ENCODE peak calls at places on chromosome 5, in four cellular contexts. I is fibroblast of the aortic adventitia, H is mucosa of descending colon, D is hypothalamus. R is an unnamed sample.

GRCh38 chr5:166083183-166083959 is 2208.1 kb upstream of the WWC1 start:
- DNase-seq in I (no peak), H (no peak), D (no peak), R (no peak)

GRCh38 chr5:31774779-31775178 is 135.8 kb downstream of the PDZD2 start:
- DNase-seq in I (peak), H (no peak), D (no peak), R (no peak)

GRCh38 chr5:77443670-77444069 is 48.4 kb downstream of the WDR41 start:
- DNase-seq in I (no peak), H (no peak), D (no peak), R (no peak)

GRCh38 chr5:69414885-69415583 is at the start of gene MARVELD2:
- DNase-seq in I (no peak), H (peak), D (no peak), R (peak)

GRCh38 chr5:35938518-35939227 is at the start of gene CAPSL:
- DNase-seq in I (peak), H (no peak), D (no peak), R (peak)

GRCh38 chr5:150434502-150434901 is 15.0 kb downstream of the RPS14 start:
- DNase-seq in I (peak), H (no peak), D (no peak), R (peak)

GRCh38 chr5:95027151-95027721 is 257.7 kb downstream of the MCTP1 start:
- DNase-seq in I (no peak), H (no peak), D (no peak), R (peak)

GRCh38 chr5:78757269-78758053 is 108.9 kb upstream of the LHFPL2 start:
- DNase-seq in I (peak), H (no peak), D (no peak), R (peak)

GRCh38 chr5:53874409-53874808 is 314.0 kb downstream of the NDUFS4 start:
- DNase-seq in I (peak), H (no peak), D (no peak), R (peak)

GRCh38 chr5:77999013-77999798 is 223.1 kb upstream of the TBCA start:
- DNase-seq in I (no peak), H (no peak), D (no peak), R (no peak)

GRCh38 chr5:142826741-142827492 is 56.7 kb downstream of the ARHGAP26 start:
- DNase-seq in I (peak), H (peak), D (no peak), R (peak)

GRCh38 chr5:131932235-131932634 is 13.2 kb downstream of the MEIKIN start:
- DNase-seq in I (no peak), H (no peak), D (no peak), R (no peak)

GRCh38 chr5:151351675-151352074 is 4.3 kb upstream of the SLC36A2 start:
- DNase-seq in I (no peak), H (no peak), D (no peak), R (no peak)

GRCh38 chr5:6886866-6887265 is 173.6 kb downstream of the TENT4A start:
- DNase-seq in I (no peak), H (no peak), D (no peak), R (no peak)

GRCh38 chr5:9467199-9468069 is 78.4 kb downstream of the SEMA5A start:
- DNase-seq in I (no peak), H (no peak), D (no peak), R (peak)

GRCh38 chr5:98975223-98975622 is 46.4 kb upstream of the CHD1 start:
- DNase-seq in I (no peak), H (no peak), D (no peak), R (no peak)

GRCh38 chr5:10307206-10308148 is at the start of gene CMBL:
- DNase-seq in I (peak), H (peak), D (peak), R (peak)

GRCh38 chr5:56663523-56663922 is 151.8 kb upstream of the MAP3K1 start:
- DNase-seq in I (no peak), H (no peak), D (no peak), R (no peak)

GRCh38 chr5:137497396-137498290 is 1.5 kb downstream of the SPOCK1 start:
- DNase-seq in I (no peak), H (no peak), D (no peak), R (peak)

GRCh38 chr5:5658226-5658625 is 235.7 kb downstream of the ICE1 start:
- DNase-seq in I (peak), H (no peak), D (no peak), R (peak)

GRCh38 chr5:80928073-80928472 is 32.1 kb upstream of the RASGRF2 start:
- DNase-seq in I (no peak), H (no peak), D (no peak), R (no peak)

GRCh38 chr5:1316941-1317340 is 22.1 kb upstream of the TERT start:
- DNase-seq in I (no peak), H (no peak), D (no peak), R (no peak)

GRCh38 chr5:167861134-167861930 is 430.1 kb upstream of the WWC1 start:
- DNase-seq in I (peak), H (no peak), D (no peak), R (peak)

GRCh38 chr5:14628346-14628745 is 36.2 kb upstream of the OTULIN start:
- DNase-seq in I (peak), H (no peak), D (no peak), R (peak)

GRCh38 chr5:95817430-95817829 is 5.1 kb downstream of the GLRX start:
- DNase-seq in I (peak), H (no peak), D (no peak), R (peak)

GRCh38 chr5:72951850-72952468 is 3.9 kb upstream of the FCHO2 start:
- DNase-seq in I (peak), H (no peak), D (no peak), R (peak)

GRCh38 chr5:68268363-68269130 is 53.0 kb downstream of the PIK3R1 start:
- DNase-seq in I (no peak), H (no peak), D (no peak), R (no peak)

GRCh38 chr5:167730121-167730520 is 561.3 kb upstream of the WWC1 start:
- DNase-seq in I (peak), H (no peak), D (no peak), R (peak)

GRCh38 chr5:120734033-120734432 is 269.9 kb downstream of the PRR16 start:
- DNase-seq in I (no peak), H (no peak), D (no peak), R (peak)

GRCh38 chr5:74149395-74149794 is 491.1 kb downstream of the ENC1 start:
- DNase-seq in I (peak), H (no peak), D (no peak), R (peak)

GRCh38 chr5:62547929-62548678 is 30.5 kb upstream of the LRRC70 start:
- DNase-seq in I (no peak), H (no peak), D (no peak), R (no peak)

GRCh38 chr5:30380228-30380627 is 813.3 kb upstream of the CDH6 start:
- DNase-seq in I (no peak), H (no peak), D (no peak), R (no peak)

GRCh38 chr5:136205061-136205702 is 12.2 kb upstream of the SMIM32 start:
- DNase-seq in I (no peak), H (no peak), D (no peak), R (no peak)

GRCh38 chr5:138752951-138753793 is at the start of gene CTNNA1:
- DNase-seq in I (peak), H (peak), D (peak), R (peak)